ENCODE peak calls at places on chromosomes 7 and 10, in four cellular contexts. A is A549, V is lower lobe of right lung, Y is gastrocnemius medialis. U is an unnamed sample.

GRCh38 chr10:6951771-6952170 is 371.7 kb upstream of the PRKCQ start:
- DNase-seq in Y (no peak), V (no peak), A (no peak), U (no peak)

GRCh38 chr10:23065549-23065948 is 29.8 kb upstream of the MSRB2 start:
- DNase-seq in V (peak; percentile 69), A (peak; percentile 21), Y (peak; percentile 61), U (peak; percentile 33)

GRCh38 chr7:56007167-56007652 is 42.8 kb downstream of the NIPSNAP2 start:
- DNase-seq in V (no peak), Y (no peak), A (no peak), U (no peak)

GRCh38 chr10:130958981-130959751 is 352.4 kb downstream of the TCERG1L start:
- DNase-seq in V (no peak), A (no peak), Y (no peak), U (no peak)

GRCh38 chr7:131173148-131173890 is 154.4 kb upstream of the MKLN1 start:
- DNase-seq in Y (no peak), A (peak; percentile 90), V (no peak), U (no peak)

GRCh38 chr10:28737096-28737495 is 59.8 kb downstream of the BAMBI start:
- DNase-seq in A (no peak), V (no peak), Y (no peak), U (no peak)

GRCh38 chr7:47352394-47352968 is 229.4 kb downstream of the TNS3 start:
- DNase-seq in A (no peak), V (no peak), Y (no peak), U (no peak)

GRCh38 chr7:132618956-132619305 is 42.7 kb upstream of the PLXNA4 start:
- DNase-seq in V (no peak), Y (no peak), A (no peak), U (no peak)

GRCh38 chr7:130095812-130096211 is 25.5 kb downstream of the KLHDC10 start:
- DNase-seq in Y (no peak), V (no peak), A (no peak), U (peak; percentile 3)

GRCh38 chr10:47420305-47421056 is 36.4 kb upstream of the ZNF488 start:
- DNase-seq in Y (no peak), A (no peak), V (no peak), U (no peak)

GRCh38 chr7:110534241-110534931 is 556.5 kb upstream of the LRRN3 start:
- DNase-seq in V (no peak), A (peak; percentile 29), Y (no peak), U (peak; percentile 86)

GRCh38 chr7:6520163-6520981 is 30.9 kb downstream of the GRID2IP start:
- DNase-seq in Y (no peak), A (no peak), V (no peak), U (no peak)

GRCh38 chr10:87659571-87660483 is at the start of gene PAPSS2:
- DNase-seq in A (peak; percentile 42), V (peak; percentile 80), Y (peak; percentile 30), U (no peak)

GRCh38 chr10:62308101-62308500 is 39.5 kb upstream of the RTKN2 start:
- DNase-seq in Y (no peak), A (no peak), V (no peak), U (no peak)

GRCh38 chr10:13632407-13632806 is 45.6 kb downstream of the PRPF18 start:
- DNase-seq in V (no peak), Y (no peak), A (no peak), U (no peak)

GRCh38 chr7:140238778-140239652 is 62.2 kb upstream of the KDM7A start:
- DNase-seq in V (no peak), A (no peak), Y (no peak), U (no peak)

GRCh38 chr7:45589061-45589460 is 14.9 kb downstream of the ADCY1 start:
- DNase-seq in V (no peak), A (no peak), Y (no peak), U (no peak)

GRCh38 chr7:148515237-148515636 is 75.3 kb upstream of the C7orf33 start:
- DNase-seq in Y (no peak), V (no peak), A (no peak), U (no peak)

GRCh38 chr10:118238573-118239240 is 103.4 kb downstream of the FAM204A start:
- DNase-seq in Y (no peak), A (no peak), V (no peak), U (no peak)

GRCh38 chr7:136870799-136871487 is 2.5 kb downstream of the CHRM2 start:
- DNase-seq in Y (no peak), A (no peak), V (no peak), U (no peak)

GRCh38 chr7:121041516-121042148 is 53.1 kb downstream of the CPED1 start:
- DNase-seq in A (no peak), Y (no peak), V (no peak), U (no peak)

GRCh38 chr7:112414855-112415490 is 35.3 kb upstream of the IFRD1 start:
- DNase-seq in Y (no peak), V (no peak), A (peak; percentile 68), U (no peak)

GRCh38 chr10:73287441-73287840 is 35.0 kb upstream of the MRPS16 start:
- DNase-seq in Y (no peak), A (no peak), V (no peak), U (no peak)

GRCh38 chr7:47332213-47332612 is 249.7 kb downstream of the TNS3 start:
- DNase-seq in Y (no peak), A (no peak), V (no peak), U (no peak)

GRCh38 chr7:79282882-79283602 is 170.4 kb downstream of the MAGI2 start:
- DNase-seq in V (no peak), A (no peak), Y (no peak), U (no peak)

GRCh38 chr7:128841171-128841690 is 11.0 kb downstream of the FLNC start:
- DNase-seq in A (no peak), V (peak; percentile 46), Y (no peak), U (no peak)

GRCh38 chr7:131633342-131633843 is 77.0 kb upstream of the PODXL start:
- DNase-seq in A (peak; percentile 51), Y (no peak), V (no peak), U (no peak)

GRCh38 chr10:22618081-22618785 is 96.1 kb downstream of the PIP4K2A start:
- DNase-seq in Y (no peak), V (no peak), A (no peak), U (no peak)

GRCh38 chr10:21261705-21262285 is 263.7 kb downstream of the SKIDA1 start:
- DNase-seq in V (no peak), Y (no peak), A (no peak), U (no peak)

GRCh38 chr7:1105189-1105588 is 17.3 kb downstream of the GPER1 start:
- DNase-seq in Y (no peak), A (no peak), V (peak; percentile 32), U (no peak)

GRCh38 chr10:130363899-130364298 is 227.7 kb downstream of the GLRX3 start:
- DNase-seq in A (no peak), V (no peak), Y (no peak), U (no peak)

GRCh38 chr10:80408198-80409085 is at the start of gene PRXL2A:
- DNase-seq in Y (peak; percentile 51), V (peak; percentile 90), A (peak; percentile 92), U (no peak)

GRCh38 chr7:73960548-73960947 is 67.4 kb upstream of the ELN start:
- DNase-seq in A (no peak), Y (no peak), V (no peak), U (no peak)

GRCh38 chr7:46352335-46352954 is 431.4 kb upstream of the IGFBP3 start:
- DNase-seq in A (peak; percentile 65), V (no peak), Y (no peak), U (no peak)

GRCh38 chr7:18125536-18125935 is 97.9 kb upstream of the PRPS1L1 start:
- DNase-seq in A (no peak), Y (no peak), V (no peak), U (no peak)

GRCh38 chr7:106824458-106824857 is 40.6 kb upstream of the PIK3CG start:
- DNase-seq in A (no peak), Y (no peak), V (no peak), U (peak; percentile 81)

GRCh38 chr7:154423219-154423618 is 371.0 kb downstream of the DPP6 start:
- DNase-seq in V (no peak), Y (peak; percentile 48), A (no peak), U (no peak)
- H3K27ac ChIP-seq in V (no peak overlapping the region), Y (peak overlapping the region; percentile 73), A (no peak overlapping the region), U (no peak overlapping the region)

GRCh38 chr7:134892963-134893362 is 93.3 kb upstream of the AGBL3 start:
- DNase-seq in A (no peak), Y (no peak), V (no peak), U (no peak)
- H3K27ac ChIP-seq in A (peak overlapping the region; percentile 85), Y (peak overlapping the region; percentile 69), V (peak overlapping the region; percentile 72), U (no peak overlapping the region)

GRCh38 chr7:134927076-134927475 is 59.2 kb upstream of the AGBL3 start:
- DNase-seq in A (no peak), V (no peak), Y (no peak), U (no peak)
- H3K27ac ChIP-seq in A (no peak overlapping the region), V (no peak overlapping the region), Y (no peak overlapping the region), U (no peak overlapping the region)

GRCh38 chr10:114073787-114074186 is 30.1 kb downstream of the ADRB1 start:
- DNase-seq in V (no peak), Y (no peak), A (no peak), U (no peak)
- H3K27ac ChIP-seq in V (no peak overlapping the region), Y (no peak overlapping the region), A (no peak overlapping the region), U (no peak overlapping the region)